ENCODE peak calls at places on chromosome 1, in five cellular contexts. One of them, this sample, is unnamed.

GRCh38 chr1:115275216-115275615 is 62.8 kb downstream of the NGF start:
- DNase-seq in kidney glomerular epithelial cell: peak; percentile 3
- DNase-seq in NCI-H1092: no peak
- DNase-seq in NCI-H1105 treated with DMSO at 0.1 percent for 48 hours: peak; percentile 19
- DNase-seq in stimulated activated CD4-positive, alpha-beta T cell treated with anti-CD3 and anti-CD28 coated beads, Interleukin-1b, Interleukin-23, amount 100 ng/mL, for 24 hours: no peak
- DNase-seq in this sample: no peak

GRCh38 chr1:186212574-186213224 is 162.4 kb downstream of the TPR start:
- DNase-seq in NCI-H1092: peak; percentile 31
- DNase-seq in stimulated activated CD4-positive, alpha-beta T cell treated with anti-CD3 and anti-CD28 coated beads, Interleukin-1b, Interleukin-23, amount 100 ng/mL, for 24 hours: no peak
- DNase-seq in kidney glomerular epithelial cell: peak; percentile 91
- DNase-seq in NCI-H1105 treated with DMSO at 0.1 percent for 48 hours: peak; percentile 81
- DNase-seq in this sample: no peak

GRCh38 chr1:168081373-168082007 is 55.2 kb downstream of the GPR161 start:
- DNase-seq in NCI-H1092: no peak
- DNase-seq in kidney glomerular epithelial cell: no peak
- DNase-seq in stimulated activated CD4-positive, alpha-beta T cell treated with anti-CD3 and anti-CD28 coated beads, Interleukin-1b, Interleukin-23, amount 100 ng/mL, for 24 hours: no peak
- DNase-seq in NCI-H1105 treated with DMSO at 0.1 percent for 48 hours: no peak
- DNase-seq in this sample: no peak

GRCh38 chr1:7209340-7209739 is 424.1 kb downstream of the CAMTA1 start:
- DNase-seq in NCI-H1105 treated with DMSO at 0.1 percent for 48 hours: no peak
- DNase-seq in NCI-H1092: no peak
- DNase-seq in stimulated activated CD4-positive, alpha-beta T cell treated with anti-CD3 and anti-CD28 coated beads, Interleukin-1b, Interleukin-23, amount 100 ng/mL, for 24 hours: no peak
- DNase-seq in kidney glomerular epithelial cell: no peak
- DNase-seq in this sample: no peak

GRCh38 chr1:153790282-153790995 is 15.2 kb downstream of the SLC27A3 start:
- DNase-seq in NCI-H1092: no peak
- DNase-seq in kidney glomerular epithelial cell: no peak
- DNase-seq in stimulated activated CD4-positive, alpha-beta T cell treated with anti-CD3 and anti-CD28 coated beads, Interleukin-1b, Interleukin-23, amount 100 ng/mL, for 24 hours: no peak
- DNase-seq in NCI-H1105 treated with DMSO at 0.1 percent for 48 hours: no peak
- DNase-seq in this sample: no peak

GRCh38 chr1:245045087-245045881 is 109.5 kb upstream of the KIF26B start:
- DNase-seq in NCI-H1092: no peak
- DNase-seq in NCI-H1105 treated with DMSO at 0.1 percent for 48 hours: no peak
- DNase-seq in stimulated activated CD4-positive, alpha-beta T cell treated with anti-CD3 and anti-CD28 coated beads, Interleukin-1b, Interleukin-23, amount 100 ng/mL, for 24 hours: no peak
- DNase-seq in kidney glomerular epithelial cell: no peak
- DNase-seq in this sample: no peak

GRCh38 chr1:32464716-32465540 is at the start of gene ZBTB8B:
- DNase-seq in NCI-H1105 treated with DMSO at 0.1 percent for 48 hours: peak; percentile 99
- DNase-seq in stimulated activated CD4-positive, alpha-beta T cell treated with anti-CD3 and anti-CD28 coated beads, Interleukin-1b, Interleukin-23, amount 100 ng/mL, for 24 hours: peak; percentile 29
- DNase-seq in NCI-H1092: peak; percentile 99
- DNase-seq in kidney glomerular epithelial cell: peak; percentile 66
- DNase-seq in this sample: peak; percentile 25

GRCh38 chr1:8463144-8463927 is 145.4 kb downstream of the SLC45A1 start:
- DNase-seq in kidney glomerular epithelial cell: peak; percentile 56
- DNase-seq in NCI-H1105 treated with DMSO at 0.1 percent for 48 hours: peak; percentile 67
- DNase-seq in stimulated activated CD4-positive, alpha-beta T cell treated with anti-CD3 and anti-CD28 coated beads, Interleukin-1b, Interleukin-23, amount 100 ng/mL, for 24 hours: no peak
- DNase-seq in NCI-H1092: peak; percentile 16
- DNase-seq in this sample: no peak

GRCh38 chr1:43506233-43506632 is 24.4 kb upstream of the PTPRF start:
- DNase-seq in stimulated activated CD4-positive, alpha-beta T cell treated with anti-CD3 and anti-CD28 coated beads, Interleukin-1b, Interleukin-23, amount 100 ng/mL, for 24 hours: no peak
- DNase-seq in NCI-H1105 treated with DMSO at 0.1 percent for 48 hours: no peak
- DNase-seq in NCI-H1092: no peak
- DNase-seq in kidney glomerular epithelial cell: peak; percentile 4
- DNase-seq in this sample: no peak

GRCh38 chr1:51289676-51290488 is 40.5 kb downstream of the TTC39A start:
- DNase-seq in kidney glomerular epithelial cell: no peak
- DNase-seq in stimulated activated CD4-positive, alpha-beta T cell treated with anti-CD3 and anti-CD28 coated beads, Interleukin-1b, Interleukin-23, amount 100 ng/mL, for 24 hours: no peak
- DNase-seq in NCI-H1092: no peak
- DNase-seq in NCI-H1105 treated with DMSO at 0.1 percent for 48 hours: no peak
- DNase-seq in this sample: no peak

GRCh38 chr1:233240839-233241682 is 54.5 kb downstream of the PCNX2 start:
- DNase-seq in stimulated activated CD4-positive, alpha-beta T cell treated with anti-CD3 and anti-CD28 coated beads, Interleukin-1b, Interleukin-23, amount 100 ng/mL, for 24 hours: peak; percentile 2
- DNase-seq in NCI-H1105 treated with DMSO at 0.1 percent for 48 hours: no peak
- DNase-seq in kidney glomerular epithelial cell: peak; percentile 25
- DNase-seq in NCI-H1092: peak; percentile 31
- DNase-seq in this sample: no peak

GRCh38 chr1:175554586-175554985 is 188.8 kb downstream of the TNR start:
- DNase-seq in stimulated activated CD4-positive, alpha-beta T cell treated with anti-CD3 and anti-CD28 coated beads, Interleukin-1b, Interleukin-23, amount 100 ng/mL, for 24 hours: no peak
- DNase-seq in kidney glomerular epithelial cell: peak; percentile 86
- DNase-seq in NCI-H1105 treated with DMSO at 0.1 percent for 48 hours: no peak
- DNase-seq in NCI-H1092: no peak
- DNase-seq in this sample: no peak

GRCh38 chr1:180586671-180587155 is 27.9 kb downstream of the OVAAL start:
- DNase-seq in kidney glomerular epithelial cell: peak; percentile 99
- DNase-seq in stimulated activated CD4-positive, alpha-beta T cell treated with anti-CD3 and anti-CD28 coated beads, Interleukin-1b, Interleukin-23, amount 100 ng/mL, for 24 hours: no peak
- DNase-seq in NCI-H1105 treated with DMSO at 0.1 percent for 48 hours: peak; percentile 95
- DNase-seq in NCI-H1092: peak; percentile 97
- DNase-seq in this sample: no peak

GRCh38 chr1:217953922-217954321 is 322.8 kb downstream of the SPATA17 start:
- DNase-seq in NCI-H1105 treated with DMSO at 0.1 percent for 48 hours: peak; percentile 25
- DNase-seq in NCI-H1092: no peak
- DNase-seq in kidney glomerular epithelial cell: no peak
- DNase-seq in stimulated activated CD4-positive, alpha-beta T cell treated with anti-CD3 and anti-CD28 coated beads, Interleukin-1b, Interleukin-23, amount 100 ng/mL, for 24 hours: no peak
- DNase-seq in this sample: no peak

GRCh38 chr1:24437631-24438396 is 22.2 kb downstream of the NIPAL3 start:
- DNase-seq in NCI-H1105 treated with DMSO at 0.1 percent for 48 hours: no peak
- DNase-seq in NCI-H1092: no peak
- DNase-seq in kidney glomerular epithelial cell: no peak
- DNase-seq in stimulated activated CD4-positive, alpha-beta T cell treated with anti-CD3 and anti-CD28 coated beads, Interleukin-1b, Interleukin-23, amount 100 ng/mL, for 24 hours: no peak
- DNase-seq in this sample: no peak

GRCh38 chr1:184836934-184837698 is 82.5 kb upstream of the EDEM3 start:
- DNase-seq in NCI-H1105 treated with DMSO at 0.1 percent for 48 hours: no peak
- DNase-seq in stimulated activated CD4-positive, alpha-beta T cell treated with anti-CD3 and anti-CD28 coated beads, Interleukin-1b, Interleukin-23, amount 100 ng/mL, for 24 hours: no peak
- DNase-seq in kidney glomerular epithelial cell: no peak
- DNase-seq in NCI-H1092: no peak
- DNase-seq in this sample: no peak

GRCh38 chr1:16162163-16162822 is 6.4 kb upstream of the EPHA2 start:
- DNase-seq in NCI-H1092: no peak
- DNase-seq in stimulated activated CD4-positive, alpha-beta T cell treated with anti-CD3 and anti-CD28 coated beads, Interleukin-1b, Interleukin-23, amount 100 ng/mL, for 24 hours: peak; percentile 44
- DNase-seq in NCI-H1105 treated with DMSO at 0.1 percent for 48 hours: no peak
- DNase-seq in kidney glomerular epithelial cell: no peak
- DNase-seq in this sample: no peak

GRCh38 chr1:154574715-154575114 is 7.1 kb downstream of the CHRNB2 start:
- DNase-seq in stimulated activated CD4-positive, alpha-beta T cell treated with anti-CD3 and anti-CD28 coated beads, Interleukin-1b, Interleukin-23, amount 100 ng/mL, for 24 hours: no peak
- DNase-seq in NCI-H1105 treated with DMSO at 0.1 percent for 48 hours: peak; percentile 88
- DNase-seq in kidney glomerular epithelial cell: no peak
- DNase-seq in NCI-H1092: peak; percentile 80
- DNase-seq in this sample: no peak

GRCh38 chr1:12078938-12079861 is 16.1 kb downstream of the TNFRSF8 start:
- DNase-seq in NCI-H1105 treated with DMSO at 0.1 percent for 48 hours: peak; percentile 5
- DNase-seq in kidney glomerular epithelial cell: peak; percentile 58
- DNase-seq in stimulated activated CD4-positive, alpha-beta T cell treated with anti-CD3 and anti-CD28 coated beads, Interleukin-1b, Interleukin-23, amount 100 ng/mL, for 24 hours: no peak
- DNase-seq in NCI-H1092: peak; percentile 38
- DNase-seq in this sample: peak; percentile 23

GRCh38 chr1:211908453-211908852 is 77.9 kb upstream of the LPGAT1 start:
- DNase-seq in NCI-H1092: no peak
- DNase-seq in kidney glomerular epithelial cell: no peak
- DNase-seq in stimulated activated CD4-positive, alpha-beta T cell treated with anti-CD3 and anti-CD28 coated beads, Interleukin-1b, Interleukin-23, amount 100 ng/mL, for 24 hours: no peak
- DNase-seq in NCI-H1105 treated with DMSO at 0.1 percent for 48 hours: no peak
- DNase-seq in this sample: no peak

GRCh38 chr1:6385673-6386191 is 7.8 kb downstream of the ACOT7 start:
- DNase-seq in stimulated activated CD4-positive, alpha-beta T cell treated with anti-CD3 and anti-CD28 coated beads, Interleukin-1b, Interleukin-23, amount 100 ng/mL, for 24 hours: no peak
- DNase-seq in NCI-H1092: peak; percentile 77
- DNase-seq in kidney glomerular epithelial cell: no peak
- DNase-seq in NCI-H1105 treated with DMSO at 0.1 percent for 48 hours: peak; percentile 74
- DNase-seq in this sample: no peak

GRCh38 chr1:183804916-183805734 is at the start of gene RGL1:
- DNase-seq in NCI-H1105 treated with DMSO at 0.1 percent for 48 hours: peak; percentile 64
- DNase-seq in stimulated activated CD4-positive, alpha-beta T cell treated with anti-CD3 and anti-CD28 coated beads, Interleukin-1b, Interleukin-23, amount 100 ng/mL, for 24 hours: peak; percentile 8
- DNase-seq in NCI-H1092: peak; percentile 46
- DNase-seq in kidney glomerular epithelial cell: peak; percentile 69
- DNase-seq in this sample: no peak

GRCh38 chr1:152244576-152244975 is 20.6 kb upstream of the HRNR start:
- DNase-seq in NCI-H1092: no peak
- DNase-seq in stimulated activated CD4-positive, alpha-beta T cell treated with anti-CD3 and anti-CD28 coated beads, Interleukin-1b, Interleukin-23, amount 100 ng/mL, for 24 hours: no peak
- DNase-seq in kidney glomerular epithelial cell: no peak
- DNase-seq in NCI-H1105 treated with DMSO at 0.1 percent for 48 hours: no peak
- DNase-seq in this sample: no peak

GRCh38 chr1:9186082-9186859 is 48.3 kb upstream of the H6PD start:
- DNase-seq in stimulated activated CD4-positive, alpha-beta T cell treated with anti-CD3 and anti-CD28 coated beads, Interleukin-1b, Interleukin-23, amount 100 ng/mL, for 24 hours: no peak
- DNase-seq in kidney glomerular epithelial cell: no peak
- DNase-seq in NCI-H1105 treated with DMSO at 0.1 percent for 48 hours: no peak
- DNase-seq in NCI-H1092: no peak
- DNase-seq in this sample: no peak

GRCh38 chr1:65412256-65412983 is 8.0 kb upstream of the LEPR start:
- DNase-seq in NCI-H1105 treated with DMSO at 0.1 percent for 48 hours: no peak
- DNase-seq in kidney glomerular epithelial cell: no peak
- DNase-seq in NCI-H1092: no peak
- DNase-seq in stimulated activated CD4-positive, alpha-beta T cell treated with anti-CD3 and anti-CD28 coated beads, Interleukin-1b, Interleukin-23, amount 100 ng/mL, for 24 hours: no peak
- DNase-seq in this sample: no peak